ENCODE peak calls at places on chromosomes 16 and 17, in six cellular contexts. One of them, this sample, is unnamed.

GRCh38 chr17:73311781-73312641 is at the start of gene CDC42EP4:
- DNase-seq in mesenchymal stem cell: peak; percentile 96
- DNase-seq in neuronal stem cell: peak; percentile 90
- DNase-seq in IMR-90: peak; percentile 91
- DNase-seq in trophoblast cell: peak; percentile 97
- DNase-seq in H1: peak; percentile 96
- DNase-seq in this sample: peak; percentile 99

GRCh38 chr17:28738680-28739384 is 5.0 kb upstream of the TRAF4 start:
- DNase-seq in neuronal stem cell: no peak
- DNase-seq in mesenchymal stem cell: no peak
- DNase-seq in trophoblast cell: peak; percentile 62
- DNase-seq in IMR-90: no peak
- DNase-seq in H1: no peak
- DNase-seq in this sample: no peak

GRCh38 chr16:29736112-29736511 is 9.7 kb downstream of the C16orf54 start:
- DNase-seq in neuronal stem cell: no peak
- DNase-seq in IMR-90: no peak
- DNase-seq in mesenchymal stem cell: no peak
- DNase-seq in H1: no peak
- DNase-seq in trophoblast cell: no peak
- DNase-seq in this sample: no peak

GRCh38 chr17:4161179-4161559 is 18.2 kb downstream of the CYB5D2 start:
- DNase-seq in H1: no peak
- DNase-seq in IMR-90: peak; percentile 93
- DNase-seq in trophoblast cell: peak; percentile 98
- DNase-seq in neuronal stem cell: no peak
- DNase-seq in mesenchymal stem cell: peak; percentile 94
- DNase-seq in this sample: peak; percentile 71

GRCh38 chr16:5015351-5015750 is 18.4 kb downstream of the NAGPA start:
- DNase-seq in mesenchymal stem cell: no peak
- DNase-seq in IMR-90: no peak
- DNase-seq in neuronal stem cell: no peak
- DNase-seq in trophoblast cell: no peak
- DNase-seq in H1: no peak
- DNase-seq in this sample: no peak

GRCh38 chr16:26413780-26414179 is 652.9 kb upstream of the C16orf82 start:
- DNase-seq in neuronal stem cell: no peak
- DNase-seq in mesenchymal stem cell: no peak
- DNase-seq in H1: no peak
- DNase-seq in trophoblast cell: no peak
- DNase-seq in IMR-90: no peak
- DNase-seq in this sample: no peak

GRCh38 chr17:13531701-13532100 is 70.0 kb downstream of the HS3ST3A1 start:
- DNase-seq in IMR-90: no peak
- DNase-seq in mesenchymal stem cell: no peak
- DNase-seq in H1: no peak
- DNase-seq in neuronal stem cell: no peak
- DNase-seq in trophoblast cell: no peak
- DNase-seq in this sample: no peak

GRCh38 chr16:30951785-30952184 is 2.9 kb downstream of the ORAI3 start:
- DNase-seq in IMR-90: peak; percentile 70
- DNase-seq in neuronal stem cell: no peak
- DNase-seq in H1: no peak
- DNase-seq in trophoblast cell: no peak
- DNase-seq in mesenchymal stem cell: no peak
- DNase-seq in this sample: no peak

GRCh38 chr16:64339052-64339770 is 782.7 kb downstream of the CDH11 start:
- DNase-seq in neuronal stem cell: no peak
- DNase-seq in H1: no peak
- DNase-seq in mesenchymal stem cell: no peak
- DNase-seq in trophoblast cell: no peak
- DNase-seq in IMR-90: peak; percentile 79
- DNase-seq in this sample: no peak

GRCh38 chr16:19644877-19645276 is 73.2 kb downstream of the KNOP1 start:
- DNase-seq in H1: no peak
- DNase-seq in neuronal stem cell: no peak
- DNase-seq in IMR-90: peak; percentile 14
- DNase-seq in mesenchymal stem cell: peak; percentile 1
- DNase-seq in trophoblast cell: no peak
- DNase-seq in this sample: no peak

GRCh38 chr17:45948881-45949624 is 50.0 kb upstream of the STH start:
- DNase-seq in H1: peak; percentile 84
- DNase-seq in neuronal stem cell: peak; percentile 41
- DNase-seq in IMR-90: peak; percentile 49
- DNase-seq in trophoblast cell: peak; percentile 75
- DNase-seq in mesenchymal stem cell: peak; percentile 76
- DNase-seq in this sample: peak; percentile 88

GRCh38 chr16:67349172-67349571 is 22.6 kb downstream of the LRRC36 start:
- DNase-seq in trophoblast cell: no peak
- DNase-seq in H1: no peak
- DNase-seq in mesenchymal stem cell: peak; percentile 49
- DNase-seq in neuronal stem cell: no peak
- DNase-seq in IMR-90: peak; percentile 44
- DNase-seq in this sample: no peak

GRCh38 chr17:42273474-42274272 is 2.5 kb downstream of the STAT5B start:
- DNase-seq in neuronal stem cell: no peak
- DNase-seq in IMR-90: no peak
- DNase-seq in mesenchymal stem cell: no peak
- DNase-seq in trophoblast cell: no peak
- DNase-seq in H1: no peak
- DNase-seq in this sample: no peak

GRCh38 chr17:4573682-4574081 is 10.6 kb upstream of the SMTNL2 start:
- DNase-seq in trophoblast cell: peak; percentile 15
- DNase-seq in neuronal stem cell: no peak
- DNase-seq in IMR-90: no peak
- DNase-seq in H1: no peak
- DNase-seq in mesenchymal stem cell: peak; percentile 39
- DNase-seq in this sample: no peak

GRCh38 chr17:8151641-8152111 is 528 bp downstream of the PER1 start:
- DNase-seq in H1: no peak
- DNase-seq in IMR-90: peak; percentile 67
- DNase-seq in trophoblast cell: no peak
- DNase-seq in mesenchymal stem cell: no peak
- DNase-seq in neuronal stem cell: no peak
- DNase-seq in this sample: peak; percentile 56

GRCh38 chr17:17186551-17187505 is 19.3 kb downstream of the PLD6 start:
- DNase-seq in IMR-90: no peak
- DNase-seq in mesenchymal stem cell: no peak
- DNase-seq in trophoblast cell: peak; percentile 42
- DNase-seq in H1: no peak
- DNase-seq in neuronal stem cell: no peak
- DNase-seq in this sample: no peak

GRCh38 chr16:5024632-5025031 is 9.1 kb downstream of the NAGPA start:
- DNase-seq in H1: no peak
- DNase-seq in IMR-90: no peak
- DNase-seq in neuronal stem cell: no peak
- DNase-seq in trophoblast cell: no peak
- DNase-seq in mesenchymal stem cell: no peak
- DNase-seq in this sample: no peak

GRCh38 chr16:47538472-47538871 is 77.3 kb downstream of the PHKB start:
- DNase-seq in mesenchymal stem cell: no peak
- DNase-seq in trophoblast cell: peak; percentile 64
- DNase-seq in IMR-90: no peak
- DNase-seq in H1: no peak
- DNase-seq in neuronal stem cell: no peak
- DNase-seq in this sample: no peak

GRCh38 chr16:3484328-3485096 is 10.8 kb downstream of the C16orf90 start:
- DNase-seq in neuronal stem cell: no peak
- DNase-seq in H1: no peak
- DNase-seq in IMR-90: no peak
- DNase-seq in mesenchymal stem cell: no peak
- DNase-seq in trophoblast cell: no peak
- DNase-seq in this sample: no peak

GRCh38 chr17:57051886-57052342 is 33.1 kb upstream of the AKAP1 start:
- DNase-seq in trophoblast cell: no peak
- DNase-seq in neuronal stem cell: no peak
- DNase-seq in H1: no peak
- DNase-seq in mesenchymal stem cell: no peak
- DNase-seq in IMR-90: no peak
- DNase-seq in this sample: no peak

GRCh38 chr16:50152386-50152806 is 710 bp upstream of the TENT4B start:
- DNase-seq in neuronal stem cell: no peak
- DNase-seq in trophoblast cell: no peak
- DNase-seq in IMR-90: no peak
- DNase-seq in mesenchymal stem cell: peak; percentile 58
- DNase-seq in H1: peak; percentile 71
- DNase-seq in this sample: no peak

GRCh38 chr17:17321356-17322025 is 18.3 kb downstream of the NT5M start:
- DNase-seq in neuronal stem cell: no peak
- DNase-seq in IMR-90: no peak
- DNase-seq in H1: no peak
- DNase-seq in trophoblast cell: no peak
- DNase-seq in mesenchymal stem cell: no peak
- DNase-seq in this sample: no peak

GRCh38 chr17:15444805-15445204 is 22.6 kb downstream of the CDRT4 start:
- DNase-seq in IMR-90: no peak
- DNase-seq in mesenchymal stem cell: peak; percentile 76
- DNase-seq in neuronal stem cell: no peak
- DNase-seq in H1: no peak
- DNase-seq in trophoblast cell: peak; percentile 14
- DNase-seq in this sample: no peak

GRCh38 chr17:43952724-43953666 is 745 bp downstream of the PYY start:
- DNase-seq in H1: peak; percentile 93
- DNase-seq in IMR-90: no peak
- DNase-seq in trophoblast cell: no peak
- DNase-seq in mesenchymal stem cell: no peak
- DNase-seq in neuronal stem cell: peak; percentile 70
- DNase-seq in this sample: peak; percentile 98

GRCh38 chr16:83954577-83955016 is 1.6 kb downstream of the OSGIN1 start:
- DNase-seq in IMR-90: peak; percentile 38
- DNase-seq in neuronal stem cell: no peak
- DNase-seq in mesenchymal stem cell: peak; percentile 83
- DNase-seq in trophoblast cell: peak; percentile 20
- DNase-seq in H1: no peak
- DNase-seq in this sample: peak; percentile 55

GRCh38 chr17:8192070-8192815 is 2.3 kb upstream of the BORCS6 start:
- DNase-seq in trophoblast cell: peak; percentile 90
- DNase-seq in mesenchymal stem cell: peak; percentile 86
- DNase-seq in neuronal stem cell: peak; percentile 80
- DNase-seq in H1: peak; percentile 82
- DNase-seq in IMR-90: peak; percentile 85
- DNase-seq in this sample: peak; percentile 97

GRCh38 chr16:85798283-85798776 is 1.0 kb downstream of the EMC8 start:
- DNase-seq in H1: no peak
- DNase-seq in IMR-90: peak; percentile 6
- DNase-seq in trophoblast cell: no peak
- DNase-seq in neuronal stem cell: no peak
- DNase-seq in mesenchymal stem cell: no peak
- DNase-seq in this sample: no peak

GRCh38 chr17:40564883-40565744 is at the start of gene CCR7:
- DNase-seq in mesenchymal stem cell: no peak
- DNase-seq in IMR-90: no peak
- DNase-seq in H1: no peak
- DNase-seq in neuronal stem cell: no peak
- DNase-seq in trophoblast cell: no peak
- DNase-seq in this sample: peak; percentile 38
- H3K4me1 ChIP-seq in mesenchymal stem cell: peaks cover 6% of the 10 kb centered on the region
- H3K4me1 ChIP-seq in IMR-90: peaks cover 3% of the 10 kb centered on the region
- H3K4me1 ChIP-seq in H1: peaks cover 4% of the 10 kb centered on the region
- H3K4me1 ChIP-seq in neuronal stem cell: peaks cover under 1% of the 10 kb centered on the region
- H3K4me1 ChIP-seq in trophoblast cell: peaks cover 7% of the 10 kb centered on the region
- H3K4me1 ChIP-seq in this sample: no peaks in the 10 kb centered on the region

GRCh38 chr16:80666378-80667257 is 125.8 kb downstream of the DYNLRB2 start:
- DNase-seq in neuronal stem cell: no peak
- DNase-seq in IMR-90: no peak
- DNase-seq in H1: no peak
- DNase-seq in mesenchymal stem cell: no peak
- DNase-seq in trophoblast cell: no peak
- DNase-seq in this sample: no peak

GRCh38 chr16:80669673-80670072 is 128.9 kb downstream of the DYNLRB2 start:
- DNase-seq in IMR-90: no peak
- DNase-seq in neuronal stem cell: no peak
- DNase-seq in H1: no peak
- DNase-seq in mesenchymal stem cell: no peak
- DNase-seq in trophoblast cell: no peak
- DNase-seq in this sample: no peak

GRCh38 chr16:80670170-80670865 is 129.5 kb downstream of the DYNLRB2 start:
- DNase-seq in H1: no peak
- DNase-seq in neuronal stem cell: no peak
- DNase-seq in trophoblast cell: no peak
- DNase-seq in IMR-90: no peak
- DNase-seq in mesenchymal stem cell: no peak
- DNase-seq in this sample: no peak

GRCh38 chr16:80667258-80667560 is 126.4 kb downstream of the DYNLRB2 start:
- DNase-seq in trophoblast cell: no peak
- DNase-seq in IMR-90: no peak
- DNase-seq in neuronal stem cell: no peak
- DNase-seq in H1: no peak
- DNase-seq in mesenchymal stem cell: no peak
- DNase-seq in this sample: no peak

GRCh38 chr16:80667925-80668324 is 127.1 kb downstream of the DYNLRB2 start:
- DNase-seq in H1: no peak
- DNase-seq in trophoblast cell: no peak
- DNase-seq in mesenchymal stem cell: no peak
- DNase-seq in IMR-90: no peak
- DNase-seq in neuronal stem cell: no peak
- DNase-seq in this sample: no peak
- H3K14ac ChIP-seq in H1: no peak overlapping the region
- H3K14ac ChIP-seq in trophoblast cell: no peak overlapping the region
- H3K14ac ChIP-seq in mesenchymal stem cell: no peak overlapping the region
- H3K14ac ChIP-seq in IMR-90: no peak overlapping the region
- H3K14ac ChIP-seq in neuronal stem cell: no peak overlapping the region
- H3K14ac ChIP-seq in this sample: no peak overlapping the region

GRCh38 chr17:47604268-47604927 is 45.3 kb upstream of the KPNB1 start:
- DNase-seq in mesenchymal stem cell: peak; percentile 58
- DNase-seq in H1: no peak
- DNase-seq in trophoblast cell: no peak
- DNase-seq in neuronal stem cell: no peak
- DNase-seq in IMR-90: peak; percentile 85
- DNase-seq in this sample: no peak
- H4K91ac ChIP-seq in mesenchymal stem cell: no peak overlapping the region
- H4K91ac ChIP-seq in H1: no peak overlapping the region
- H4K91ac ChIP-seq in trophoblast cell: no peak overlapping the region
- H4K91ac ChIP-seq in neuronal stem cell: no peak overlapping the region
- H4K91ac ChIP-seq in IMR-90: no peak overlapping the region
- H4K91ac ChIP-seq in this sample: no peak overlapping the region

GRCh38 chr17:47836601-47837000 is 4.5 kb downstream of the SCRN2 start:
- DNase-seq in H1: no peak
- DNase-seq in trophoblast cell: no peak
- DNase-seq in neuronal stem cell: no peak
- DNase-seq in mesenchymal stem cell: no peak
- DNase-seq in IMR-90: no peak
- DNase-seq in this sample: no peak

GRCh38 chr17:47831934-47832327 is 461 bp downstream of the LRRC46 start:
- DNase-seq in neuronal stem cell: no peak
- DNase-seq in IMR-90: no peak
- DNase-seq in mesenchymal stem cell: no peak
- DNase-seq in H1: no peak
- DNase-seq in trophoblast cell: no peak
- DNase-seq in this sample: no peak

GRCh38 chr17:47837401-47838039 is 3.6 kb downstream of the SCRN2 start:
- DNase-seq in mesenchymal stem cell: no peak
- DNase-seq in trophoblast cell: no peak
- DNase-seq in neuronal stem cell: no peak
- DNase-seq in H1: no peak
- DNase-seq in IMR-90: peak; percentile 10
- DNase-seq in this sample: no peak

GRCh38 chr17:47830991-47831933 is at the start of the genes LRRC46 and MRPL10:
- DNase-seq in trophoblast cell: peak; percentile 81
- DNase-seq in H1: peak; percentile 94
- DNase-seq in IMR-90: peak; percentile 90
- DNase-seq in neuronal stem cell: peak; percentile 87
- DNase-seq in mesenchymal stem cell: peak; percentile 94
- DNase-seq in this sample: peak; percentile 97

GRCh38 chr17:47834756-47835155 is 3.3 kb downstream of the LRRC46 start:
- DNase-seq in trophoblast cell: no peak
- DNase-seq in neuronal stem cell: no peak
- DNase-seq in IMR-90: no peak
- DNase-seq in mesenchymal stem cell: no peak
- DNase-seq in H1: no peak
- DNase-seq in this sample: no peak
- H3K4me1 ChIP-seq in trophoblast cell: peaks cover 8% of the 10 kb centered on the region
- H3K4me1 ChIP-seq in neuronal stem cell: peaks cover 7% of the 10 kb centered on the region
- H3K4me1 ChIP-seq in IMR-90: peaks cover 8% of the 10 kb centered on the region
- H3K4me1 ChIP-seq in mesenchymal stem cell: peaks cover 28% of the 10 kb centered on the region
- H3K4me1 ChIP-seq in H1: peaks cover 6% of the 10 kb centered on the region
- H3K4me1 ChIP-seq in this sample: no peaks in the 10 kb centered on the region

This sample was measured in H9.